ENCODE peak calls at places on chromosomes 13 and 19, in nine cellular contexts. S is Caco-2, H is substantia nigra, K is fibroblast of pulmonary artery, Q is NCI-H187, N is iPS-NIHi11, U is memory B cell, R is neural progenitor cell, M is MV-4-11. E is an unnamed sample.

GRCh38 chr13:41562083-41562482 is 104.7 kb downstream of the RGCC start:
- DNase-seq in S (no peak), H (peak; percentile 84), K (peak; percentile 82), Q (no peak), N (no peak), U (no peak), R (no peak), M (no peak), E (peak; percentile 78)

GRCh38 chr19:3302755-3303154 is 63.6 kb upstream of the NFIC start:
- DNase-seq in S (no peak), H (no peak), K (no peak), Q (no peak), N (no peak), U (no peak), R (no peak), M (no peak), E (no peak)

GRCh38 chr19:7200739-7201138 is 93.5 kb downstream of the INSR start:
- DNase-seq in S (no peak), H (no peak), K (no peak), Q (no peak), N (no peak), U (no peak), R (no peak), M (peak; percentile 53), E (no peak)

GRCh38 chr19:4083677-4084546 is 17.2 kb upstream of the ZBTB7A start:
- DNase-seq in S (peak; percentile 81), H (no peak), K (no peak), Q (no peak), N (no peak), U (no peak), R (no peak), M (peak; percentile 33), E (no peak)

GRCh38 chr19:40005670-40006272 is 8.9 kb downstream of the ZNF546 start:
- DNase-seq in S (no peak), H (no peak), K (no peak), Q (no peak), N (no peak), U (no peak), R (no peak), M (no peak), E (no peak)

GRCh38 chr19:6216996-6217751 is 62.6 kb downstream of the MLLT1 start:
- DNase-seq in S (peak; percentile 54), H (no peak), K (peak; percentile 60), Q (peak; percentile 64), N (peak; percentile 86), U (no peak), R (peak; percentile 94), M (no peak), E (no peak)

GRCh38 chr13:93226065-93226622 is 463 bp upstream of the GPC6 start:
- DNase-seq in S (no peak), H (no peak), K (no peak), Q (no peak), N (no peak), U (no peak), R (no peak), M (no peak), E (no peak)

GRCh38 chr19:41540041-41540695 is 35.8 kb upstream of the CEACAM21 start:
- DNase-seq in S (no peak), H (no peak), K (no peak), Q (no peak), N (no peak), U (no peak), R (no peak), M (no peak), E (no peak)

GRCh38 chr13:89831157-89831556 is 1516.3 kb upstream of the MIR17HG start:
- DNase-seq in S (no peak), H (no peak), K (no peak), Q (no peak), N (no peak), U (no peak), R (no peak), M (no peak), E (no peak)

GRCh38 chr13:97266328-97266727 is 44.2 kb downstream of the MBNL2 start:
- DNase-seq in S (no peak), H (no peak), K (no peak), Q (peak; percentile 85), N (peak; percentile 41), U (no peak), R (peak; percentile 30), M (no peak), E (no peak)